ENCODE peak calls at places on chromosomes 11 and 22, in ten cellular contexts. G, H, V, W, J, D, A, B, P and X are unnamed samples.

GRCh38 chr11:41237386-41237785 is 222.1 kb downstream of the LRRC4C start:
- DNase-seq in B (no peak), A (no peak), W (no peak), D (no peak), G (no peak), P (no peak), J (no peak), H (peak; percentile 12), V (no peak), X (no peak)

GRCh38 chr11:128208329-128209220 is 378.8 kb downstream of the ETS1 start:
- DNase-seq in A (no peak), P (peak; percentile 34), D (no peak), B (peak; percentile 20), G (no peak), H (no peak), W (no peak), J (peak; percentile 32), V (peak; percentile 98), X (no peak)

GRCh38 chr22:21587803-21588611 is 20.5 kb downstream of the UBE2L3 start:
- DNase-seq in V (peak; percentile 46), A (peak; percentile 60), W (no peak), H (no peak), D (no peak), B (no peak), G (peak; percentile 96), P (no peak), J (no peak), X (no peak)

GRCh38 chr22:26846645-26847044 is 189.3 kb downstream of the MIAT start:
- DNase-seq in D (no peak), V (no peak), P (no peak), J (no peak), B (no peak), H (no peak), G (no peak), A (no peak), W (no peak), X (no peak)

GRCh38 chr22:22712092-22712658 is 67.8 kb downstream of the GGTLC2 start:
- DNase-seq in G (no peak), V (no peak), P (no peak), H (no peak), D (no peak), B (no peak), J (no peak), A (no peak), W (no peak), X (peak; percentile 69)

GRCh38 chr22:19579880-19580279 is 55.7 kb upstream of the CLDN5 start:
- DNase-seq in A (peak; percentile 74), B (peak; percentile 26), V (peak; percentile 19), J (no peak), H (no peak), P (no peak), G (peak; percentile 38), D (peak; percentile 74), W (no peak), X (no peak)

GRCh38 chr22:23182289-23183106 is 2.2 kb downstream of the BCR start:
- DNase-seq in P (no peak), B (peak; percentile 40), W (no peak), V (no peak), G (peak; percentile 85), D (no peak), H (peak; percentile 50), A (peak; percentile 51), J (no peak), X (peak; percentile 48)

GRCh38 chr11:129709801-129710398 is 105.7 kb upstream of the TMEM45B start:
- DNase-seq in W (no peak), D (no peak), B (peak; percentile 35), A (no peak), G (no peak), P (peak; percentile 12), V (no peak), J (no peak), H (no peak), X (no peak)

GRCh38 chr22:49100316-49100715 is 727.4 kb downstream of the BRD1 start:
- DNase-seq in H (no peak), P (no peak), J (no peak), V (no peak), W (no peak), A (no peak), G (no peak), D (no peak), B (no peak), X (no peak)

GRCh38 chr22:20193761-20194494 is 43.1 kb upstream of the CCDC188 start:
- DNase-seq in P (no peak), W (no peak), V (no peak), B (no peak), J (no peak), D (no peak), G (no peak), A (no peak), H (no peak), X (no peak)

DNA sequence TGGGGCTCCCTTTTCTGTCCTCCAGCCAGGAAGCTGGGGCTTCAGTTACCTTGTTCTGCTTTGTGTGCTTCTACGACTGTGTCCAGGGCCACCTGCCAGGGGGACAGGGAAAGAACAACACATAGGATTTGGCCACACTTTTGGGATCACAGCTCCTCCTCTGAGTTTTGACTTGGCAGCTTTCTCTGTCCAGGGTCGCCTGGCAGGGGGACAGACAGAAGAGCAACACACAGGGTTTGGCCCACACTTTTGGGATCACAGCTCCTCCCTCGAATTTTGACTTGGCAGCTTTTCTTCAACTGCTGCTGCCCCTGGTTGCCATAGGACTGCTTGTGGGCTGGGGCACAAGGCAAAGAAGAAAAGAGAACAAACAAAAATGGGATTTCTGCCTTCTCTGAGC is 19.1 kb downstream of the INCENP start:
- DNase-seq in W (peak; percentile 18), P (no peak), V (no peak), A (no peak), G (no peak), D (no peak), B (no peak), J (peak; percentile 70), H (no peak), X (no peak)
- H3K27ac ChIP-seq in W (no peak overlapping the region), P (no peak overlapping the region), V (no peak overlapping the region), A (no peak overlapping the region), G (no peak overlapping the region), D (no peak overlapping the region), B (no peak overlapping the region), J (peak overlapping the region; percentile 35), H (no peak overlapping the region), X (no peak overlapping the region)

GRCh38 chr11:19347911-19348310 is 107.2 kb upstream of the E2F8 start:
- DNase-seq in D (no peak), W (no peak), H (peak; percentile 31), P (no peak), G (no peak), B (no peak), V (peak; percentile 22), A (no peak), J (no peak), X (no peak)

GRCh38 chr11:19351426-19351825 is 110.7 kb upstream of the E2F8 start:
- DNase-seq in A (no peak), D (no peak), G (no peak), W (no peak), B (no peak), J (no peak), H (no peak), P (no peak), V (no peak), X (no peak)

GRCh38 chr11:19352072-19352735 is 111.5 kb upstream of the E2F8 start:
- DNase-seq in A (no peak), V (no peak), H (no peak), B (no peak), P (no peak), G (no peak), W (no peak), D (no peak), J (no peak), X (no peak)

GRCh38 chr11:19349340-19350025 is 108.7 kb upstream of the E2F8 start:
- DNase-seq in B (no peak), H (no peak), G (no peak), P (no peak), A (no peak), D (no peak), V (peak; percentile 30), J (no peak), W (no peak), X (no peak)

GRCh38 chr11:19350093-19350665 is 109.4 kb upstream of the E2F8 start:
- DNase-seq in D (no peak), A (no peak), P (no peak), H (no peak), G (no peak), J (no peak), B (no peak), V (no peak), W (no peak), X (no peak)
- H3K4me3 ChIP-seq in D (no peak overlapping the region), A (no peak overlapping the region), P (no peak overlapping the region), H (no peak overlapping the region), G (no peak overlapping the region), J (no peak overlapping the region), B (no peak overlapping the region), V (no peak overlapping the region), W (no peak overlapping the region), X (no peak overlapping the region)

DNA sequence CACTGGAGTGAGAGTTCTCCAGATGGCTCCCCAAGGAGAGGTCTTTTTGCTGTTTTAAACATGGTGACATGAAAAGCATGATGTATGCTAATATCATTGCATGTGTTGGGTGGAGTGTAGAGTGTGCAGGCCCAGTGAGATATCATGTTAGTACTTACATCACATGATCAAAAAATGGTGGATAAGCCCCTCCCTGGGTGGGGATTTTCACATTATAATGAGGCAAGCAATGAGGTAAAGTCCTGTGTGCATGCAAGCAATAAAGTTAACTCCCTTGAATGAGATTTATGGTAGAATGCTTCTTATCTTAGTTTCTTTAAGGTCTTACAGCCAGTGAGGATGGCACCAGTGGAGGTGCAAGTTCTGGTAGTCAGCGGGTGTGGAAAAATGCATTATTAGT is 8.5 kb downstream of the FAM111B start:
- DNase-seq in J (no peak), P (no peak), G (no peak), D (no peak), A (no peak), W (no peak), H (no peak), V (no peak), B (no peak), X (no peak)
- H3K4me1 ChIP-seq in J (no peaks in the 10 kb centered on the region), P (no peaks in the 10 kb centered on the region), G (no peaks in the 10 kb centered on the region), D (no peaks in the 10 kb centered on the region), A (no peaks in the 10 kb centered on the region), W (no peaks in the 10 kb centered on the region), H (no peaks in the 10 kb centered on the region), V (no peaks in the 10 kb centered on the region), B (no peaks in the 10 kb centered on the region), X (peaks cover 6% of the 10 kb centered on the region)

GRCh38 chr11:131511794-131512193 is 141.4 kb downstream of the NTM start:
- DNase-seq in B (no peak), H (peak; percentile 72), J (no peak), P (no peak), W (peak; percentile 43), D (no peak), V (peak; percentile 25), A (peak; percentile 0), G (peak; percentile 36), X (peak; percentile 74)
- H3K27ac ChIP-seq in B (no peak overlapping the region), H (no peak overlapping the region), J (no peak overlapping the region), P (no peak overlapping the region), W (no peak overlapping the region), D (no peak overlapping the region), V (no peak overlapping the region), A (no peak overlapping the region), G (no peak overlapping the region), X (no peak overlapping the region)